ENCODE peak calls at places on chromosomes 4 and X, in nine cellular contexts. U is astrocyte of the hippocampus; Q is transverse colon; R is cardiac muscle cell; M is astrocyte of the spinal cord; D is stimulated activated CD8-positive, alpha-beta memory T cell treated with anti-CD3 and anti-CD28 coated beads, Interleukin-12 subunit alpha, Interleukin-12 subunit beta, amount 100 ng/mL, for 4 hours; I is Right ventricle myocardium superior; N is HL-60; S is amniotic epithelial cell. L is an unnamed sample.

GRCh38 chrX:143788265-143788664 is 67.7 kb upstream of the SPANXN2 start:
- DNase-seq in S (peak; percentile 34), N (peak; percentile 23), I (no peak), U (peak; percentile 7), M (peak; percentile 43), D (no peak), R (peak; percentile 61), Q (no peak), L (no peak)

GRCh38 chr4:38386654-38387188 is 277.3 kb upstream of the KLF3 start:
- DNase-seq in M (no peak), S (no peak), N (no peak), U (no peak), D (no peak), I (no peak), R (no peak), Q (no peak), L (no peak)

GRCh38 chrX:45712067-45712466 is 511.4 kb upstream of the DIPK2B start:
- DNase-seq in M (peak; percentile 17), N (no peak), S (peak; percentile 84), I (no peak), R (peak; percentile 14), U (no peak), Q (no peak), D (no peak), L (no peak)

GRCh38 chrX:8846271-8846670 is 45.1 kb upstream of the FAM9A start:
- DNase-seq in I (no peak), M (no peak), U (no peak), Q (no peak), N (no peak), D (no peak), R (no peak), S (peak; percentile 39), L (no peak)

GRCh38 chrX:124435616-124436015 is 89.3 kb downstream of the SH2D1A start:
- DNase-seq in D (no peak), N (no peak), Q (no peak), M (no peak), U (no peak), I (no peak), R (no peak), S (no peak), L (no peak)

GRCh38 chrX:44962944-44963343 is 90.0 kb downstream of the KDM6A start:
- DNase-seq in U (no peak), I (no peak), Q (no peak), D (no peak), S (no peak), N (no peak), R (no peak), M (no peak), L (no peak)

GRCh38 chrX:92232182-92232581 is 453.0 kb downstream of the PCDH11X start:
- DNase-seq in U (peak; percentile 4), Q (no peak), D (no peak), N (no peak), R (peak; percentile 6), I (no peak), M (peak; percentile 3), S (no peak), L (no peak)

GRCh38 chr4:100257567-100257966 is 67.3 kb upstream of the DDIT4L start:
- DNase-seq in I (no peak), U (no peak), D (no peak), N (peak; percentile 99), R (no peak), S (no peak), Q (no peak), M (no peak), L (no peak)

GRCh38 chr4:56289934-56290333 is 97.4 kb downstream of the AASDH start:
- DNase-seq in S (peak; percentile 16), Q (no peak), M (peak; percentile 20), D (no peak), I (no peak), R (peak; percentile 40), N (no peak), U (peak; percentile 43), L (no peak)

GRCh38 chrX:41634284-41634683 is 54.5 kb upstream of the GPR34 start:
- DNase-seq in N (no peak), Q (no peak), D (no peak), M (peak; percentile 58), S (no peak), U (peak; percentile 10), R (peak; percentile 11), I (no peak), L (peak; percentile 13)

GRCh38 chr4:80713409-80713808 is 317.1 kb upstream of the BMP3 start:
- DNase-seq in D (no peak), N (no peak), M (peak; percentile 11), Q (peak; percentile 8), S (no peak), I (no peak), U (peak; percentile 36), R (no peak), L (no peak)

GRCh38 chr4:123599920-123600394 is 203.4 kb downstream of the SPRY1 start:
- DNase-seq in R (peak; percentile 81), S (peak; percentile 70), M (peak; percentile 41), U (peak; percentile 66), N (peak; percentile 95), D (peak; percentile 14), I (peak; percentile 81), Q (peak; percentile 82), L (no peak)

GRCh38 chr4:33649015-33649414 is 2595.3 kb downstream of the ARAP2 start:
- DNase-seq in D (no peak), R (peak; percentile 66), M (peak; percentile 29), S (peak; percentile 62), I (no peak), U (peak; percentile 10), N (no peak), Q (no peak), L (no peak)

GRCh38 chr4:147543039-147543438 is 62.1 kb downstream of the EDNRA start:
- DNase-seq in R (no peak), D (no peak), S (no peak), M (peak; percentile 48), U (peak; percentile 33), N (no peak), Q (no peak), I (no peak), L (no peak)

GRCh38 chrX:37420756-37421155 is 71.6 kb downstream of the PRRG1 start:
- DNase-seq in Q (no peak), U (no peak), D (no peak), I (no peak), N (no peak), S (peak; percentile 44), R (no peak), M (no peak), L (no peak)

GRCh38 chr4:116705466-116705865 is 379.9 kb downstream of the TRAM1L1 start:
- DNase-seq in N (no peak), S (no peak), Q (no peak), U (no peak), R (no peak), M (no peak), D (no peak), I (no peak), L (no peak)

GRCh38 chrX:121356139-121356849 is 308.9 kb downstream of the GLUD2 start:
- DNase-seq in I (no peak), S (no peak), D (no peak), N (no peak), M (no peak), Q (no peak), R (no peak), U (no peak), L (no peak)

GRCh38 chr4:186081202-186081807 is 12.3 kb downstream of the TLR3 start:
- DNase-seq in R (no peak), I (no peak), Q (no peak), M (no peak), N (no peak), D (no peak), U (no peak), S (no peak), L (no peak)

GRCh38 chr4:153223935-153224334 is 19.7 kb downstream of the TRIM2 start:
- DNase-seq in U (peak; percentile 85), Q (no peak), R (no peak), I (no peak), M (peak; percentile 41), S (peak; percentile 43), D (no peak), N (no peak), L (no peak)

GRCh38 chr4:100420571-100420970 is 97.3 kb downstream of the EMCN start:
- DNase-seq in Q (no peak), D (no peak), I (no peak), U (no peak), S (no peak), R (no peak), M (no peak), N (no peak), L (no peak)

GRCh38 chrX:789096-789495 is 158.5 kb downstream of the SHOX start:
- DNase-seq in D (no peak), N (no peak), R (no peak), U (no peak), S (no peak), M (no peak), Q (no peak), I (no peak), L (no peak)

GRCh38 chr4:107896651-107897050 is 34.7 kb upstream of the CYP2U1 start:
- DNase-seq in R (no peak), I (no peak), S (peak; percentile 54), N (no peak), U (no peak), D (no peak), M (no peak), Q (no peak), L (no peak)

GRCh38 chr4:19329077-19329476 is 922.6 kb upstream of the SLIT2 start:
- DNase-seq in S (no peak), Q (no peak), R (no peak), M (no peak), D (no peak), N (no peak), U (no peak), I (no peak), L (no peak)

GRCh38 chr4:186831574-186831973 is 107.9 kb upstream of the FAT1 start:
- DNase-seq in S (no peak), N (no peak), U (no peak), Q (no peak), I (no peak), R (no peak), M (no peak), D (no peak), L (no peak)

GRCh38 chrX:1242901-1243402 is 25.7 kb upstream of the CSF2RA start:
- DNase-seq in M (no peak), Q (no peak), N (no peak), D (no peak), I (no peak), U (no peak), R (no peak), S (no peak), L (no peak)

GRCh38 chr4:118034061-118034785 is at the start of gene NDST3:
- DNase-seq in I (peak; percentile 45), Q (peak; percentile 39), R (peak; percentile 55), U (peak; percentile 79), N (peak; percentile 81), S (peak; percentile 80), D (no peak), M (peak; percentile 82), L (peak; percentile 21)

GRCh38 chrX:104482757-104483156 is 83.2 kb upstream of the IL1RAPL2 start:
- DNase-seq in M (no peak), S (peak; percentile 2), U (no peak), Q (no peak), D (no peak), R (no peak), I (no peak), N (no peak), L (no peak)

GRCh38 chr4:6095023-6095817 is 77.0 kb upstream of the C4orf50 start:
- DNase-seq in S (no peak), R (peak; percentile 6), N (no peak), M (no peak), Q (no peak), I (no peak), D (no peak), U (peak; percentile 45), L (no peak)

GRCh38 chrX:136687457-136687856 is 39.5 kb downstream of the CD40LG start:
- DNase-seq in U (no peak), I (no peak), R (no peak), M (no peak), N (no peak), S (no peak), D (no peak), Q (no peak), L (no peak)

GRCh38 chr4:40486534-40486933 is 143.1 kb downstream of the RBM47 start:
- DNase-seq in Q (no peak), D (no peak), M (no peak), R (peak; percentile 71), U (no peak), S (peak; percentile 91), I (no peak), N (peak; percentile 39), L (no peak)

GRCh38 chrX:136652822-136653723 is 5.1 kb downstream of the CD40LG start:
- DNase-seq in R (no peak), Q (no peak), D (no peak), N (no peak), I (peak; percentile 45), S (no peak), M (no peak), U (no peak), L (no peak)

L was measured in hepatic stellate cell.